ENCODE peak calls at places on chromosomes 5 and 9, in five cellular contexts. N is fibroblast of mammary gland, C is T1000, E is choroid plexus epithelial cell, P is iris pigment epithelial cell. X is an unnamed sample.
A peak's percentile ranks its signal among the peaks of the same experiment; 100 is the strongest.

GRCh38 chr5:170420809-170421412 is 31.7 kb upstream of the KCNMB1 start:
- DNase-seq in P (peak; percentile 68), C (no peak), E (peak; percentile 87), N (peak; percentile 76), X (peak; percentile 71)

GRCh38 chr9:97675655-97676054 is 21.5 kb downstream of the XPA start:
- DNase-seq in C (no peak), E (no peak), N (no peak), P (no peak), X (no peak)

GRCh38 chr5:9543266-9543925 is 2.5 kb downstream of the SEMA5A start:
- DNase-seq in P (no peak), E (peak; percentile 61), C (no peak), N (peak; percentile 14), X (peak; percentile 66)

GRCh38 chr5:180330810-180331646 is 22.1 kb downstream of the GFPT2 start:
- DNase-seq in N (peak; percentile 100), P (peak; percentile 98), C (peak; percentile 76), E (peak; percentile 93), X (peak; percentile 100)

GRCh38 chr5:32707394-32707997 is 3.6 kb upstream of the NPR3 start:
- DNase-seq in N (peak; percentile 52), E (peak; percentile 67), P (peak; percentile 45), C (no peak), X (peak; percentile 36)

GRCh38 chr5:157459715-157460599 is at the start of gene NIPAL4:
- DNase-seq in C (no peak), E (peak; percentile 11), P (no peak), N (no peak), X (peak; percentile 16)

GRCh38 chr9:106857811-106858470 is 5.0 kb upstream of the ZNF462 start:
- DNase-seq in C (no peak), E (no peak), N (no peak), P (peak; percentile 53), X (no peak)

GRCh38 chr9:90433398-90433890 is 209.2 kb downstream of the DIRAS2 start:
- DNase-seq in N (no peak), C (peak; percentile 59), P (peak; percentile 51), E (peak; percentile 87), X (peak; percentile 24)

GRCh38 chr5:151153300-151153699 is 4.3 kb downstream of the ANXA6 start:
- DNase-seq in N (no peak), P (no peak), E (no peak), C (no peak), X (no peak)

GRCh38 chr9:84357235-84357634 is 16.7 kb upstream of the SLC28A3 start:
- DNase-seq in P (peak; percentile 31), C (no peak), E (peak; percentile 64), N (peak; percentile 6), X (peak; percentile 59)

GRCh38 chr5:73815631-73816030 is 189.6 kb downstream of the ARHGEF28 start:
- DNase-seq in E (peak; percentile 44), C (no peak), P (peak; percentile 65), N (no peak), X (no peak)

GRCh38 chr9:116661037-116661954 is 25.8 kb upstream of the TRIM32 start:
- DNase-seq in N (peak; percentile 83), E (peak; percentile 92), C (no peak), P (peak; percentile 79), X (peak; percentile 81)

GRCh38 chr5:68419637-68420452 is 204.3 kb downstream of the PIK3R1 start:
- DNase-seq in E (peak; percentile 69), C (no peak), P (peak; percentile 23), N (peak; percentile 88), X (peak; percentile 96)

GRCh38 chr5:135324897-135325650 is 74.0 kb downstream of the MACROH2A1 start:
- DNase-seq in C (no peak), P (no peak), E (no peak), N (no peak), X (no peak)

GRCh38 chr5:149141957-149142851 is 911 bp downstream of the ABLIM3 start:
- DNase-seq in N (peak; percentile 50), P (peak; percentile 50), C (no peak), E (peak; percentile 58), X (no peak)

GRCh38 chr5:141524604-141525597 is 36.0 kb downstream of the PCDHGC5 start:
- DNase-seq in C (peak; percentile 79), N (peak; percentile 98), P (peak; percentile 93), E (peak; percentile 98), X (peak; percentile 99)

GRCh38 chr9:72255546-72255925 is 106.3 kb downstream of the GDA start:
- DNase-seq in N (no peak), C (peak; percentile 45), P (no peak), E (no peak), X (no peak)

GRCh38 chr5:83099001-83099400 is 21.7 kb downstream of the XRCC4 start:
- DNase-seq in E (no peak), N (no peak), C (no peak), P (no peak), X (no peak)

GRCh38 chr5:74540582-74540981 is 99.9 kb downstream of the ENC1 start:
- DNase-seq in E (no peak), C (no peak), N (no peak), P (no peak), X (peak; percentile 8)

GRCh38 chr5:61330879-61331406 is 1.1 kb upstream of the ZSWIM6 start:
- DNase-seq in E (peak; percentile 79), P (peak; percentile 84), N (peak; percentile 70), C (peak; percentile 68), X (peak; percentile 80)

GRCh38 chr9:37943329-37944265 is 39.7 kb upstream of the SLC25A51 start:
- DNase-seq in C (peak; percentile 32), N (peak; percentile 91), P (peak; percentile 91), E (peak; percentile 92), X (peak; percentile 83)

GRCh38 chr9:107348836-107349235 is 65.8 kb downstream of the RAD23B start:
- DNase-seq in C (no peak), N (no peak), E (no peak), P (no peak), X (no peak)

GRCh38 chr9:87573841-87574342 is 76.2 kb downstream of the DAPK1 start:
- DNase-seq in C (no peak), P (no peak), E (no peak), N (no peak), X (no peak)

GRCh38 chr9:90526386-90526785 is 116.2 kb downstream of the DIRAS2 start:
- DNase-seq in N (no peak), C (no peak), P (no peak), E (no peak), X (no peak)

GRCh38 chr5:149759563-149759962 is 29.5 kb downstream of the PPARGC1B start:
- DNase-seq in N (no peak), P (no peak), E (no peak), C (no peak), X (no peak)

GRCh38 chr9:87865626-87866025 is 17.1 kb upstream of the SPATA31E1 start:
- DNase-seq in N (no peak), C (no peak), P (no peak), E (no peak), X (no peak)

GRCh38 chr9:71783120-71783523 is 14.8 kb upstream of the CEMIP2 start:
- DNase-seq in E (no peak), C (no peak), P (no peak), N (no peak), X (no peak)

GRCh38 chr9:16628421-16628820 is 242.0 kb downstream of the BNC2 start:
- DNase-seq in E (peak; percentile 49), C (no peak), P (no peak), N (peak; percentile 73), X (no peak)

GRCh38 chr5:172438304-172438652 is 16.0 kb downstream of the SH3PXD2B start:
- DNase-seq in E (no peak), P (no peak), N (no peak), C (no peak), X (no peak)

GRCh38 chr9:95175523-95175922 is 142.0 kb downstream of the FANCC start:
- DNase-seq in E (no peak), C (no peak), P (no peak), N (no peak), X (no peak)

GRCh38 chr5:167642779-167643517 is 648.5 kb upstream of the WWC1 start:
- DNase-seq in N (peak; percentile 97), E (peak; percentile 96), C (peak; percentile 35), P (peak; percentile 96), X (peak; percentile 98)

GRCh38 chr9:92634712-92635605 is 35.0 kb downstream of the IPPK start:
- DNase-seq in E (peak; percentile 87), N (peak; percentile 78), C (peak; percentile 34), P (peak; percentile 69), X (peak; percentile 79)

GRCh38 chr5:151214614-151215545 is 9.0 kb downstream of the CCDC69 start:
- DNase-seq in C (no peak), N (no peak), P (no peak), E (no peak), X (peak; percentile 52)

GRCh38 chr9:73720601-73721000 is 568.9 kb downstream of the ANXA1 start:
- DNase-seq in P (no peak), C (no peak), E (peak; percentile 12), N (peak; percentile 15), X (peak; percentile 69)

GRCh38 chr9:125522328-125522725 is 184.7 kb downstream of the MAPKAP1 start:
- DNase-seq in P (peak; percentile 85), N (peak; percentile 82), E (peak; percentile 87), C (no peak), X (peak; percentile 47)

GRCh38 chr9:112286906-112287305 is 46.5 kb downstream of the PTBP3 start:
- DNase-seq in P (no peak), C (no peak), E (no peak), N (no peak), X (peak; percentile 41)